ENCODE peak calls at places on chromosomes 5 and 9, in six cellular contexts. J is neuronal stem cell, D is mesendoderm, A is IMR-90, X is H1, I is trophoblast cell. K is an unnamed sample.

GRCh38 chr9:76255781-76256455 is 138.3 kb downstream of the RFK start:
- DNase-seq in J (no peak), D (no peak), A (peak; percentile 98), X (no peak), I (peak; percentile 93), K (peak; percentile 73)

GRCh38 chr9:79969383-79969782 is 397.6 kb downstream of the TLE4 start:
- DNase-seq in J (no peak), D (no peak), A (no peak), X (no peak), I (no peak), K (no peak)

GRCh38 chr9:77440057-77440456 is 208.1 kb downstream of the GNA14 start:
- DNase-seq in J (no peak), D (peak; percentile 67), A (peak; percentile 47), X (peak; percentile 64), I (no peak), K (no peak)

GRCh38 chr5:83714780-83715179 is 5.9 kb downstream of the HAPLN1 start:
- DNase-seq in J (no peak), D (peak; percentile 86), A (no peak), X (no peak), I (peak; percentile 80), K (no peak)

GRCh38 chr5:132662925-132663770 is 5.2 kb downstream of the IL13 start:
- DNase-seq in J (no peak), D (peak; percentile 46), A (peak; percentile 21), X (no peak), I (no peak), K (peak; percentile 49)

GRCh38 chr5:154308457-154309360 is 118.2 kb downstream of the GALNT10 start:
- DNase-seq in J (no peak), D (no peak), A (peak; percentile 72), X (no peak), I (peak; percentile 77), K (peak; percentile 59)

GRCh38 chr9:130426883-130427282 is 17.9 kb upstream of the ASS1 start:
- DNase-seq in J (no peak), D (no peak), A (peak; percentile 35), X (no peak), I (no peak), K (peak; percentile 81)

GRCh38 chr5:39256472-39256871 is 37.1 kb upstream of the FYB1 start:
- DNase-seq in J (no peak), D (no peak), A (peak; percentile 89), X (no peak), I (peak; percentile 52), K (peak; percentile 62)

GRCh38 chr5:171630047-171630669 is 155.5 kb upstream of the SMIM23 start:
- DNase-seq in J (peak; percentile 63), D (peak; percentile 79), A (peak; percentile 52), X (peak; percentile 82), I (peak; percentile 46), K (peak; percentile 55)

GRCh38 chr9:8727191-8727590 is 927.6 kb upstream of the DMAC1 start:
- DNase-seq in J (no peak), D (peak; percentile 67), A (no peak), X (no peak), I (no peak), K (no peak)

GRCh38 chr9:8728910-8729309 is 929.3 kb upstream of the DMAC1 start:
- DNase-seq in J (no peak), D (no peak), A (no peak), X (no peak), I (no peak), K (no peak)

GRCh38 chr9:8732367-8733075 is 932.9 kb upstream of the DMAC1 start:
- DNase-seq in J (no peak), D (peak; percentile 18), A (no peak), X (no peak), I (no peak), K (no peak)

GRCh38 chr9:8733096-8733954 is 933.7 kb upstream of the DMAC1 start:
- DNase-seq in J (peak; percentile 71), D (peak; percentile 62), A (no peak), X (no peak), I (no peak), K (peak; percentile 33)

DNA sequence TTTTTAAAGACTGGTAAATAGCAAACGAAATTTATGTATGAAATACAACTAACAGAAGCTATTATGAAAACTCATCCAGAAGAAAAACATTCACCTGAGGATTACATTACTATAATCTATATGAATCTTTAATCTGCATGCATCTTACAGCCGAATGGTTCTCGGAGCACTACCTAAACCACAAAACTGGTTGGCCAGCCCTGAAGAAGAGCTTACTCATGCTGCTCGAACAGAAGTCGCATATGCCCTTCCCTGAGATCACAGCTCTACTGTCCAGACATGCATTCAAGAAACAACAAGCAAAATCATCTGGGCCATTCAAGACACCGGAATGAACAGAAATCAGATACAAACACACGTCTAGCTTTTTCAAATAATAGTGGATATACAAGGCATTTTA is 931.0 kb upstream of the DMAC1 start:
- DNase-seq in J (no peak), D (peak; percentile 52), A (no peak), X (no peak), I (no peak), K (no peak)
- H2AK5ac ChIP-seq in J (no peak overlapping the region), D (no peak overlapping the region), A (no peak overlapping the region), X (peak overlapping the region; percentile 54), I (no peak overlapping the region), K (no peak overlapping the region)

GRCh38 chr5:94698189-94698588 is 79.7 kb downstream of the SLF1 start:
- DNase-seq in J (no peak), D (peak; percentile 86), A (no peak), X (no peak), I (peak; percentile 56), K (no peak)
- H3K4me3 ChIP-seq in J (no peak overlapping the region), D (no peak overlapping the region), A (no peak overlapping the region), X (no peak overlapping the region), I (no peak overlapping the region), K (no peak overlapping the region)

DNA sequence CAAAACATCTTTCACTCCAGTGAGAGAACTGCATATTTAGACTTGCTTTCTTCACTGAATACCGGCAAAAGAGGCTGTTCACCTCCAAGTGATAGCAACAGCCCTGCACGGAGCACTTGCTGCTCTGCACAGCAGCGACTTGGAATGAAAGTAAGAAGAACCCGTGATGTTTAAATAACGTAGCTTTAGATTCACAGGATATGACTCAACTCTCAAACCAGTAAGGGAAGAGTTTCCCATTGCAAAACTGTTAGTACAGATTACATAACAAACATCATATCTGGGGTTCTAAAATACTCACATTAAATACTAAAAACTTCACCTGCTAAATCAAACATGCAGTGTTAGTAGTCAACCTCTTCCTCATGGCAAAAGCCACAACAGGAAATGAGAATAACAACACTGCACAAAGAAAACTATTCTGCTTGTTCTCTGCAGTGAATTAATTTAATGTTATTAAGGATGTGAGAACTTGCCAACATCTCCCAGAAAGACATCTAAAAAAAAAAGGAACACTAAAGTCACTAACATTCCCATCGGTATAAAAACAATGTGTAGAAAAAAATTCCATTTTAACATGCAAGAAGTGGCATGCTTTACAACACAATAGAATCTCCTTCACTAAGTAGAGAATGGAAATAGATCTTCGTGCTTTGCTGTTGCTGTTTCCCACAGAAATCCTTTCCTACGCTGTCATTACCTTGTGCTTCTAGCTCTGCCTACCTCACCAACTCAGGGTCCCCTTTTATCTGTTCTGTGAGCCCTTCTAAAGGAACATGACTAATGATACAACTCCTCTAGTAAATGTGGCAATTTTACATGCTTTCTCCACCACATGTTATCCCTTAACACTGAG is 203.2 kb downstream of the MCTP1 start:
- DNase-seq in J (peak; percentile 4), D (peak; percentile 50), A (peak; percentile 89), X (no peak), I (peak; percentile 52), K (peak; percentile 95)
- H3K27ac ChIP-seq in J (no peak overlapping the region), D (no peak overlapping the region), A (no peak overlapping the region), X (no peak overlapping the region), I (no peak overlapping the region), K (peak overlapping the region; percentile 45)

DNA sequence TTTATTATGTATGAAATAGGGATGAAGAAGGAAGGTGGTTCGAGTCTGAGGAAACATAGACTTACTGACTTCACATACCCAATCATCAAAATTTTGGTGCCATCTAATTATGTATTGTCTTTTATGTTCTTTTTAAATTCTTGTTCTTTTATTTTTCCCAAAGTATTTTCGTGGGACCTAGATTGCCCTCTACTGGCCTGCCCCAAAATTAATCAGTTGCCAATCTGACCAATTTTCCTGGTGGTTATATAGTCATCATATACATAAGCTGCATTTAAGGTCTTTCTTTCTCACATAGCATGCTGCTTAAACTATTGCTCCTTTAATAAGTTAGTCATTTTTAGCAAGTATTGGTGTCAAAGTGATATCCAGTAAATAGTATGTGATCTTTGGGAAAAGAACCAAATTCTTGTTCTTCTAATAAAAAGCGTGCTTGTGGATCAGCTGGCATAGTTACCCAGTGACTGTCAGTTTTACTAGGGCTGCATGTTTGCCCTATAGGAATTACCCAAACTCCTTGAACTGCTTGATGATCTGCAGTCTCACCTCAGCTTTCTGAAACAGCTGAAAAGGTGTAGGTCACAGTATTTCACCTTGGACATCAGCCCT is 223.5 kb downstream of the SH3GL2 start:
- DNase-seq in J (no peak), D (peak; percentile 10), A (peak; percentile 16), X (no peak), I (peak; percentile 17), K (peak; percentile 6)
- H2AK5ac ChIP-seq in J (no peak overlapping the region), D (no peak overlapping the region), A (no peak overlapping the region), X (no peak overlapping the region), I (no peak overlapping the region), K (no peak overlapping the region)

DNA sequence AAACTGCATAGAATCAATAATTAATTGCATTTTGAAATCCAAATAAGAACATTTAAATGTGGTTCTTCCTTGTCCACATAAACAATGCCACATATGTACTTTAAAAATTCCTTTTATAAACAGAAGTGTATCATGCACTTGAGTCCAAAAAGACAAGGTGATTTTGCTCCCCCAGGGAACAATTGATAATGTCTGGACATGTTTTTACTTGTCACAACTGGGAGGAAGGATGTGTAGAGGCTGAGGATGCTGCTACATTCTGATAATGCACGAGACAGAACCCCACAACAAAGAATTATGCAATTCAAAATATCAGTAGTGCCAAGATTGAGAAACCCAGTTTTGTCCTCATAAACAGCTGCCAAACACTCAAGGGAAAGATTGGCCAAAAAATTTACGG is 181.1 kb upstream of the ISL1 start:
- DNase-seq in J (no peak), D (no peak), A (no peak), X (no peak), I (no peak), K (no peak)
- H3K4me3 ChIP-seq in J (no peak overlapping the region), D (no peak overlapping the region), A (no peak overlapping the region), X (no peak overlapping the region), I (no peak overlapping the region), K (no peak overlapping the region)

DNA sequence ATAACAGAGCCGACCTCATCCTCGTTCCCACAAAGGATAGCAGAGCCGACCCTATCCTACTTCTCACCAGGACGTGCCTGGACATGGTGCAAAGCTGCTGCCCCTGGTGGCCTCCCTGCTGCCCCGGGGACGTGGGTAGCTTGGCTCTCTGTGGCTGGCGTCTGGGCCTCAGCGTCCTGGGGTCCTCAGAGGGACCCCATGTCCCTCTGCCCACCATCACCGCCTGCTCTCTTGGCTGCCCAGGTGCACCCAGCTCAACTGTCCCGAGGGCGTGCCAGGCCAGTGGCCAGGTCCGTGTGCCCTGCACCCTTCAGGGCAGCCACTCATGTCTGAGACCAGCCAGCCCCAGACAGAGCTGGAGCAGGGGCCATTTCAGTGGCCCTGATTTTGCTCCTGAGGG is 8.5 kb downstream of the NKD2 start:
- DNase-seq in J (no peak), D (no peak), A (no peak), X (no peak), I (no peak), K (no peak)
- H3K27ac ChIP-seq in J (no peak overlapping the region), D (no peak overlapping the region), A (no peak overlapping the region), X (no peak overlapping the region), I (no peak overlapping the region), K (no peak overlapping the region)

K was measured in mesenchymal stem cell.